ENCODE peak calls at places on chromosomes 5 and 9, in nine cellular contexts. Q is WTC11, E is psoas muscle, U is iris pigment epithelial cell, D is colonic mucosa, H is NCI-H460, P is NCI-H1105 treated with DMSO at 0.1 percent for 48 hours, T is NCI-H524 treated with DMSO at 0.1 percent for 48 hours, N is HS-5. J is an unnamed sample.

GRCh38 chr5:132008961-132009680 is 2.3 kb downstream of the ACSL6 start:
- DNase-seq in D (no peak), H (no peak), P (no peak), T (peak), N (no peak), Q (peak), U (no peak), E (no peak), J (no peak)

GRCh38 chr5:142803428-142804111 is 33.4 kb downstream of the ARHGAP26 start:
- DNase-seq in H (peak), Q (no peak), T (no peak), D (no peak), N (no peak), P (no peak), E (peak), U (peak), J (no peak)

GRCh38 chr5:116035123-116035522 is 2.9 kb downstream of the ARL14EPL start:
- DNase-seq in N (no peak), Q (no peak), U (peak), E (no peak), D (no peak), T (no peak), P (no peak), H (no peak), J (no peak)

GRCh38 chr5:116144103-116144502 is 59.3 kb downstream of the COMMD10 start:
- DNase-seq in N (peak), U (peak), Q (no peak), D (no peak), P (no peak), T (no peak), H (no peak), E (no peak), J (no peak)

GRCh38 chr5:90345684-90346083 is 63.9 kb downstream of the CETN3 start:
- DNase-seq in H (no peak), N (no peak), U (no peak), T (no peak), D (no peak), P (no peak), E (no peak), Q (no peak), J (no peak)

GRCh38 chr9:95778957-95779356 is 96.5 kb upstream of the ERCC6L2 start:
- DNase-seq in P (no peak), D (peak), H (no peak), T (no peak), N (peak), E (peak), U (peak), Q (no peak), J (no peak)

GRCh38 chr9:5518937-5519319 is 8.6 kb downstream of the PDCD1LG2 start:
- DNase-seq in H (no peak), Q (no peak), D (no peak), T (no peak), N (no peak), P (no peak), E (no peak), U (no peak), J (no peak)

GRCh38 chr5:146560205-146560812 is 44.3 kb upstream of the GPR151 start:
- DNase-seq in Q (no peak), T (no peak), P (no peak), N (peak), H (no peak), D (no peak), E (no peak), U (no peak), J (no peak)

GRCh38 chr5:1886634-1887399 is 4.1 kb upstream of the IRX4 start:
- DNase-seq in E (no peak), U (no peak), H (no peak), T (no peak), P (no peak), Q (no peak), N (no peak), D (no peak), J (no peak)

GRCh38 chr5:43020294-43020711 is 19.8 kb downstream of the ANXA2R start:
- DNase-seq in D (peak), U (peak), Q (peak), H (no peak), N (no peak), P (peak), T (peak), E (no peak), J (no peak)

GRCh38 chr5:179816401-179817070 is 4.2 kb upstream of the SQSTM1 start:
- DNase-seq in E (peak), U (no peak), H (no peak), N (no peak), Q (peak), T (no peak), D (peak), P (no peak), J (no peak)

GRCh38 chr9:35370241-35370640 is 119.7 kb upstream of the RUSC2 start:
- DNase-seq in D (no peak), T (no peak), P (no peak), Q (no peak), U (no peak), N (no peak), H (no peak), E (no peak), J (no peak)

GRCh38 chr9:119251951-119252350 is 117.3 kb downstream of the BRINP1 start:
- DNase-seq in U (no peak), N (no peak), P (no peak), T (no peak), E (no peak), Q (no peak), D (no peak), H (no peak), J (no peak)

GRCh38 chr9:38079410-38080105 is 10.5 kb upstream of the SHB start:
- DNase-seq in P (no peak), Q (no peak), E (peak), U (peak), N (no peak), D (no peak), T (peak), H (no peak), J (no peak)

GRCh38 chr9:129778469-129778868 is 24.5 kb upstream of the TOR1B start:
- DNase-seq in Q (no peak), T (no peak), E (no peak), H (no peak), N (no peak), P (no peak), D (no peak), U (no peak), J (no peak)

GRCh38 chr9:112971415-112971814 is 40.6 kb downstream of the ZNF883 start:
- DNase-seq in H (no peak), E (no peak), T (no peak), U (peak), Q (peak), N (no peak), D (peak), P (peak), J (peak)

GRCh38 chr5:151718653-151719052 is 31.9 kb upstream of the SPARC start:
- DNase-seq in D (no peak), P (no peak), T (no peak), Q (no peak), U (peak), N (no peak), E (no peak), H (no peak), J (no peak)

GRCh38 chr5:32805966-32806626 is 95.0 kb downstream of the NPR3 start:
- DNase-seq in N (peak), U (peak), T (no peak), E (no peak), D (no peak), H (peak), Q (no peak), P (no peak), J (no peak)

GRCh38 chr9:14303110-14303509 is 10.8 kb downstream of the NFIB start:
- DNase-seq in E (no peak), H (no peak), T (no peak), P (no peak), Q (no peak), N (no peak), U (no peak), D (no peak), J (no peak)

GRCh38 chr9:33453999-33454660 is 6.7 kb upstream of the AQP3 start:
- DNase-seq in P (no peak), E (no peak), U (no peak), N (no peak), H (no peak), T (no peak), Q (no peak), D (no peak), J (no peak)

GRCh38 chr5:128825826-128826225 is 139.5 kb upstream of the SLC27A6 start:
- DNase-seq in Q (no peak), P (no peak), E (no peak), U (peak), H (no peak), D (no peak), N (peak), T (no peak), J (no peak)

GRCh38 chr9:114002986-114003740 is 74.9 kb downstream of the AMBP start:
- DNase-seq in P (no peak), D (peak), U (no peak), Q (peak), N (no peak), E (no peak), T (no peak), H (no peak), J (no peak)

GRCh38 chr9:136343884-136344269 is 16.5 kb downstream of the GPSM1 start:
- DNase-seq in N (no peak), D (no peak), H (no peak), Q (no peak), P (no peak), T (no peak), U (no peak), E (no peak), J (no peak)

GRCh38 chr5:113336975-113337374 is 97.8 kb downstream of the TSSK1B start:
- DNase-seq in U (peak), T (no peak), H (peak), Q (peak), D (no peak), P (no peak), E (peak), N (no peak), J (peak)

GRCh38 chr5:109062669-109063068 is 315.0 kb downstream of the FER start:
- DNase-seq in E (no peak), U (no peak), H (no peak), D (no peak), P (no peak), Q (no peak), N (no peak), T (no peak), J (no peak)

GRCh38 chr5:75054110-75054930 is 2.0 kb upstream of the GCNT4 start:
- DNase-seq in H (no peak), U (peak), Q (peak), E (peak), T (no peak), P (peak), N (no peak), D (peak), J (no peak)

GRCh38 chr5:168578006-168578405 is 1.2 kb downstream of the PANK3 start:
- DNase-seq in N (no peak), T (no peak), E (no peak), H (no peak), Q (no peak), D (no peak), U (peak), P (no peak), J (no peak)

GRCh38 chr9:131704195-131704983 is 35.5 kb downstream of the RAPGEF1 start:
- DNase-seq in E (no peak), H (no peak), N (no peak), Q (no peak), T (peak), P (peak), D (no peak), U (no peak), J (no peak)

GRCh38 chr9:128840524-128840923 is 10.9 kb upstream of the SPOUT1 start:
- DNase-seq in N (no peak), Q (no peak), E (no peak), U (no peak), D (no peak), P (no peak), T (no peak), H (no peak), J (no peak)

GRCh38 chr9:107214915-107215314 is 68.2 kb upstream of the RAD23B start:
- DNase-seq in E (no peak), Q (no peak), N (no peak), T (no peak), P (no peak), U (peak), H (no peak), D (no peak), J (no peak)

GRCh38 chr9:136741885-136742568 is 713 bp downstream of the LCN10 start:
- DNase-seq in U (no peak), N (no peak), D (no peak), H (no peak), Q (no peak), E (no peak), T (no peak), P (no peak), J (no peak)

GRCh38 chr9:115540091-115540490 is 422.1 kb upstream of the TNC start:
- DNase-seq in H (no peak), Q (no peak), U (peak), N (no peak), P (no peak), D (no peak), T (no peak), E (no peak), J (no peak)

J was measured in HCT116.